ENCODE peak calls at places on chromosome 20, in seven cellular contexts. Q is endothelial cell, L is neural progenitor cell, V is transverse colon, D is RWPE1, E is ovary, X is pancreas. U is an unnamed sample.
A peak's percentile ranks its signal among the peaks of the same experiment; 100 is the strongest.

GRCh38 chr20:4444404-4444803 is 277.3 kb upstream of the PRND start:
- DNase-seq in Q (no peak), L (no peak), V (no peak), D (peak; percentile 82), E (no peak), X (no peak), U (no peak)

GRCh38 chr20:20489054-20489453 is 121.2 kb downstream of the INSM1 start:
- DNase-seq in Q (no peak), L (no peak), V (no peak), D (no peak), E (no peak), X (no peak), U (no peak)

GRCh38 chr20:46006964-46007363 is 1.7 kb upstream of the MMP9 start:
- DNase-seq in Q (no peak), L (no peak), V (no peak), D (no peak), E (no peak), X (no peak), U (no peak)

GRCh38 chr20:13117200-13117599 is 103.9 kb upstream of the ISM1 start:
- DNase-seq in Q (no peak), L (no peak), V (no peak), D (no peak), E (no peak), X (no peak), U (no peak)

GRCh38 chr20:15446373-15446772 is 1109.0 kb upstream of the FLRT3 start:
- DNase-seq in Q (no peak), L (no peak), V (no peak), D (peak; percentile 23), E (peak; percentile 8), X (peak; percentile 57), U (no peak)

GRCh38 chr20:48818031-48818370 is 9.8 kb downstream of the PREX1 start:
- DNase-seq in Q (no peak), L (no peak), V (no peak), D (no peak), E (no peak), X (no peak), U (no peak)

GRCh38 chr20:37905969-37906613 is 3.2 kb downstream of the VSTM2L start:
- DNase-seq in Q (no peak), L (no peak), V (no peak), D (no peak), E (no peak), X (no peak), U (no peak)

GRCh38 chr20:51387125-51387865 is 155.2 kb downstream of the NFATC2 start:
- DNase-seq in Q (no peak), L (peak; percentile 34), V (no peak), D (no peak), E (no peak), X (no peak), U (no peak)

GRCh38 chr20:4091332-4092135 is 76.2 kb upstream of the RNF24 start:
- DNase-seq in Q (peak; percentile 76), L (peak; percentile 77), V (peak; percentile 66), D (peak; percentile 74), E (peak; percentile 39), X (peak; percentile 80), U (no peak)

GRCh38 chr20:56630506-56631317 is 1.6 kb downstream of the TFAP2C start:
- DNase-seq in Q (peak; percentile 44), L (peak; percentile 76), V (no peak), D (peak; percentile 71), E (no peak), X (peak; percentile 14), U (no peak)

GRCh38 chr20:53382263-53382844 is 211.3 kb downstream of the ZNF217 start:
- DNase-seq in Q (no peak), L (no peak), V (no peak), D (no peak), E (no peak), X (no peak), U (no peak)

GRCh38 chr20:53376021-53376420 is 217.6 kb downstream of the ZNF217 start:
- DNase-seq in Q (no peak), L (no peak), V (no peak), D (no peak), E (no peak), X (no peak), U (no peak)

GRCh38 chr20:53384392-53384791 is 209.2 kb downstream of the ZNF217 start:
- DNase-seq in Q (no peak), L (no peak), V (no peak), D (no peak), E (no peak), X (no peak), U (no peak)

GRCh38 chr20:53386186-53386681 is 207.4 kb downstream of the ZNF217 start:
- DNase-seq in Q (no peak), L (no peak), V (no peak), D (no peak), E (no peak), X (no peak), U (no peak)

GRCh38 chr20:53381568-53382262 is 211.9 kb downstream of the ZNF217 start:
- DNase-seq in Q (no peak), L (no peak), V (no peak), D (no peak), E (no peak), X (no peak), U (no peak)
- TF ChIP-seq CTCF in Q (peak; percentile 21), L (peak; percentile 22), V (no peak), D (no peak), E (no peak), X (no peak), U (no peak)

GRCh38 chr20:39941235-39941634 is 747.8 kb downstream of the MAFB start:
- DNase-seq in Q (no peak), L (no peak), V (no peak), D (no peak), E (no peak), X (no peak), U (no peak)

GRCh38 chr20:39946946-39947345 is 742.1 kb downstream of the MAFB start:
- DNase-seq in Q (no peak), L (no peak), V (no peak), D (no peak), E (no peak), X (no peak), U (no peak)

GRCh38 chr20:39943336-39943735 is 745.7 kb downstream of the MAFB start:
- DNase-seq in Q (no peak), L (no peak), V (no peak), D (no peak), E (no peak), X (no peak), U (no peak)

GRCh38 chr20:39946053-39946810 is 742.8 kb downstream of the MAFB start:
- DNase-seq in Q (no peak), L (no peak), V (no peak), D (no peak), E (no peak), X (no peak), U (no peak)

DNA sequence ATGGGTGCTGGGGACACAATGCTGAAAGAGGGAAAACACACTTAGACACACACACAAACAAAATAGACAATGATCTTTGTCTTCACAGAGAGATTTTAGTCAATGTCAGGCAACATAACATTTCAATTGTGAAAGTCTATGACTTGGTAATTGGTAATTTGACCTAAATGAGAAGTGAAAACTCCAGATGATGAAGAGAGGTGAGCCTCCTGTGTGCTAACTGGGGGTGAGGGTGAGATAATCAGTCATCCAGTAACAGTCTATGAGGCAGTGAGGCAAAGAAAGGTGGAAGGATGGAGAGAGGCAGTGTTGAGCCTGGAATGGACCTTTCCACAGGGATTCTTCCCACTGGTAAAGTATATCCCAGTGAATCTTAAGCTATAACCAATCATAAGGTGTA is 744.2 kb downstream of the MAFB start:
- DNase-seq in Q (no peak), L (no peak), V (no peak), D (no peak), E (no peak), X (no peak), U (no peak)
- TF ChIP-seq CTCF in Q (no peak), L (no peak), V (no peak), D (no peak), E (no peak), X (no peak), U (no peak)

DNA sequence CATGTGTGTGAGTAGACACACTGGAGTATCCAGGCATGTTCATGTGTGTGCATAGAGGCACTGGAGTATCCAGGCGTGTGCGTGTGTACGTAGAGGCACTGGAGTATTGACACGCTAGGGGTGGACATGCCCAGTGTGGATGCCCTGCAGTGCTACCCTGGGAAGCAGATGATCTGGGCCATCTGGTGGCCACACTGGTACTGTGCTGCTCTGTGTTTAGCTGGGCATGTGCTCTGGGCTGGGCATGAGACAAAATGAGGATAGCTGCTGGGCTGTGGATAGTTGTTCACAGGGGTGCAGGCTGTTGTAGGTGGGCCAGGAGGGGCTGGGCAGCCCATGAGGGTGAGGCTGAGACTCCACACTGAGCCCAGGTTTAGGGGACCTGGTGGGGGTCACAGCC is 24.0 kb upstream of the NPBWR2 start:
- DNase-seq in Q (no peak), L (no peak), V (no peak), D (peak; percentile 72), E (no peak), X (no peak), U (no peak)
- TF ChIP-seq CTCF in Q (no peak), L (no peak), V (no peak), D (peak; percentile 25), E (no peak), X (no peak), U (no peak)

GRCh38 chr20:43194187-43194586 is 4.5 kb upstream of the PTPRT start:
- DNase-seq in Q (no peak), L (no peak), V (no peak), D (no peak), E (no peak), X (no peak), U (no peak)

GRCh38 chr20:43193443-43193842 is 3.7 kb upstream of the PTPRT start:
- DNase-seq in Q (no peak), L (no peak), V (no peak), D (no peak), E (no peak), X (no peak), U (no peak)

GRCh38 chr20:43191143-43191542 is 1.4 kb upstream of the PTPRT start:
- DNase-seq in Q (no peak), L (no peak), V (no peak), D (no peak), E (no peak), X (no peak), U (no peak)

GRCh38 chr20:43190332-43190953 is 737 bp upstream of the PTPRT start:
- DNase-seq in Q (no peak), L (peak; percentile 16), V (no peak), D (no peak), E (no peak), X (no peak), U (no peak)

DNA sequence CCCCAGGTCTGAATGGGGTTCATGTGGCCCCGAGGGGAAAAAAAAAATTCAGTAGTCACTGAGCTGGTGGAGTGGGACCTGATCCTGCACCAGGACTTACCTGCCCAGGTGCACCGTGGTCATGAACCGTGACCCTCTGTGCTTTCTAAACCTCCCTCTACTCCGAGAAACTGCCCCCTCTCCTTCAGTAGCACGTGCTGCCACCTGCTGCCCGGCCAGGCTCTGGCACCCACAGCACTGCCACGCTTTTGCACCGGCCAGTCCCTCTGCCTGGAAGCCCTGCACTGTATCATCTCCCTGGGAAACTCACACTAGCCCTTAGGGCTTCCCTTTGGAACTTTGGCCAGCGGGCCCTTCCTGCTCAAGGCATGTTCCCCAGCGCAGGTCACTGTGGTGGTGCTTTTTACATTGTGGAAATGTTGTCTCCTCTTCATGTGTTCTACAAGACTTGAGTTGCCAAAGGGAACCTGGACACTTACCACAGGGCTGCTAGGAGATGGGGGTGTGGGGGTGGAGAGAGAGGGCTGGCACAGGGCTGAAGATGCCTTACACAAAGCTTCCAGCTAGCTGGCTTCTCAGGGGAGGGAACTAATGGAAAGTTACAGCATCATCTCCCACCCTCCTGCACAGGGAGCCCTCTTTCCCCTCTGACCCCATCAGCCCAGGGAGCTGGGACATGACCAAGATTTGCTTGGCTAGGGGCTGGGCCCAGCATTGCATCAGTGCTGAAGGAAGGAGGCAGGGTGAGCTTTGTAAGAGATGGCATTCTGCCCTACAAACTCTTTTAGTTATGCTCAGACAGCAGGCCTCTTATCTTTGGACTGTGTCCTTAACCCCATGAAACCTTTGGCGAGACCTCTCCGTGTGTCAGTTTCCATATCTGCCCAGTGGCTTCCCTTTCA is 2.5 kb upstream of the PTPRT start:
- DNase-seq in Q (peak; percentile 23), L (peak; percentile 73), V (no peak), D (peak; percentile 55), E (no peak), X (peak; percentile 49), U (no peak)
- TF ChIP-seq CTCF in Q (peak; percentile 11), L (peak; percentile 72), V (peak; percentile 21), D (peak; percentile 62), E (no peak), X (peak; percentile 16), U (no peak)